ENCODE peak calls at places on chromosomes 6 and 20, in four cellular contexts. Z, T, V and J are unnamed samples.
A peak's percentile ranks its signal among the peaks of the same experiment; 100 is the strongest.

GRCh38 chr6:109001554-109001953 is 93.1 kb downstream of the SESN1 start:
- DNase-seq in Z (no peak), T (no peak), V (no peak), J (no peak)

GRCh38 chr20:20638877-20639276 is 73.6 kb downstream of the RALGAPA2 start:
- DNase-seq in T (no peak), V (no peak), Z (no peak), J (no peak)

GRCh38 chr6:168841609-168842278 is 400.8 kb downstream of the SMOC2 start:
- DNase-seq in V (no peak), Z (no peak), T (no peak), J (no peak)

GRCh38 chr20:17541996-17542395 is 10.8 kb upstream of the BFSP1 start:
- DNase-seq in Z (no peak), V (no peak), T (peak; percentile 63), J (peak; percentile 27)

GRCh38 chr20:34990231-34990630 is 34.6 kb downstream of the MYH7B start:
- DNase-seq in V (no peak), Z (no peak), T (no peak), J (no peak)

GRCh38 chr6:136506124-136506799 is 44.0 kb downstream of the MAP7 start:
- DNase-seq in V (no peak), Z (no peak), T (no peak), J (peak; percentile 65)

GRCh38 chr6:89032599-89032998 is 48.0 kb upstream of the PNRC1 start:
- DNase-seq in V (no peak), T (no peak), Z (no peak), J (no peak)

GRCh38 chr20:47303736-47304135 is 52.8 kb downstream of the ZMYND8 start:
- DNase-seq in Z (no peak), T (no peak), V (no peak), J (no peak)

GRCh38 chr6:14165091-14165490 is 47.5 kb downstream of the CD83 start:
- DNase-seq in Z (no peak), V (no peak), T (peak; percentile 56), J (no peak)

GRCh38 chr6:41975276-41975675 is 33.7 kb upstream of the CCND3 start:
- DNase-seq in V (no peak), T (no peak), Z (no peak), J (no peak)

GRCh38 chr6:133315811-133316210 is 74.7 kb downstream of the EYA4 start:
- DNase-seq in V (no peak), T (no peak), Z (no peak), J (no peak)

GRCh38 chr6:143513410-143513809 is 1.9 kb upstream of the FUCA2 start:
- DNase-seq in Z (no peak), T (no peak), V (no peak), J (no peak)

GRCh38 chr6:142934190-142934589 is 10.8 kb downstream of the HIVEP2 start:
- DNase-seq in V (no peak), Z (no peak), T (no peak), J (no peak)

GRCh38 chr6:107716688-107717089 is 107.4 kb downstream of the SCML4 start:
- DNase-seq in V (peak; percentile 11), Z (peak; percentile 58), T (peak; percentile 29), J (no peak)

GRCh38 chr6:117463762-117464665 is 18.5 kb upstream of the DCBLD1 start:
- DNase-seq in T (peak; percentile 82), V (no peak), Z (no peak), J (no peak)

GRCh38 chr6:136039185-136039584 is 187.7 kb downstream of the PDE7B start:
- DNase-seq in Z (no peak), T (no peak), V (no peak), J (no peak)